ENCODE peak calls at places on chromosomes 6 and 20, in four cellular contexts. P is body of pancreas, I is right atrium auricular region, Q is PC-3. T is an unnamed sample. For H3K9me3, the result is how much of the 10 kb centered on the place peaks cover.

GRCh38 chr6:113980937-113981554 is 10.1 kb upstream of the HDAC2 start:
- DNase-seq in P (no peak), I (no peak), Q (peak), T (no peak)

GRCh38 chr6:159066479-159066878 is 21.7 kb upstream of the TAGAP start:
- DNase-seq in P (peak), I (no peak), Q (no peak), T (no peak)

GRCh38 chr6:105488521-105489212 is 85.8 kb upstream of the PREP start:
- DNase-seq in P (no peak), I (no peak), Q (no peak), T (no peak)

GRCh38 chr20:61959301-61959700 is 106.4 kb downstream of the TAF4 start:
- DNase-seq in P (no peak), I (no peak), Q (peak), T (no peak)

GRCh38 chr20:60354181-60354580 is 396.0 kb downstream of the CDH26 start:
- DNase-seq in P (no peak), I (no peak), Q (no peak), T (no peak)

GRCh38 chr20:63290677-63291472 is 2.1 kb upstream of the COL20A1 start:
- DNase-seq in P (peak), I (no peak), Q (peak), T (peak)

GRCh38 chr6:89711801-89712200 is 73.3 kb upstream of the LYRM2 start:
- DNase-seq in P (no peak), I (no peak), Q (no peak), T (no peak)

GRCh38 chr6:157645201-157645795 is 177.7 kb upstream of the SNX9 start:
- DNase-seq in P (no peak), I (no peak), Q (no peak), T (no peak)

GRCh38 chr6:1215884-1216487 is 95.9 kb upstream of the FOXQ1 start:
- DNase-seq in P (no peak), I (no peak), Q (no peak), T (no peak)

GRCh38 chr20:20799913-20800312 is 87.5 kb upstream of the RALGAPA2 start:
- DNase-seq in P (no peak), I (no peak), Q (no peak), T (no peak)

GRCh38 chr6:54222217-54222616 is 86.0 kb upstream of the TINAG start:
- DNase-seq in P (no peak), I (no peak), Q (no peak), T (no peak)

GRCh38 chr6:156776470-156776840 is 723 bp upstream of the ARID1B start:
- DNase-seq in P (peak), I (no peak), Q (peak), T (peak)

GRCh38 chr6:119224095-119224701 is 125.4 kb downstream of the MAN1A1 start:
- DNase-seq in P (no peak), I (no peak), Q (no peak), T (no peak)

GRCh38 chr6:34246563-34247391 is 2.0 kb downstream of the SMIM29 start:
- DNase-seq in P (peak), I (no peak), Q (peak), T (peak)

DNA sequence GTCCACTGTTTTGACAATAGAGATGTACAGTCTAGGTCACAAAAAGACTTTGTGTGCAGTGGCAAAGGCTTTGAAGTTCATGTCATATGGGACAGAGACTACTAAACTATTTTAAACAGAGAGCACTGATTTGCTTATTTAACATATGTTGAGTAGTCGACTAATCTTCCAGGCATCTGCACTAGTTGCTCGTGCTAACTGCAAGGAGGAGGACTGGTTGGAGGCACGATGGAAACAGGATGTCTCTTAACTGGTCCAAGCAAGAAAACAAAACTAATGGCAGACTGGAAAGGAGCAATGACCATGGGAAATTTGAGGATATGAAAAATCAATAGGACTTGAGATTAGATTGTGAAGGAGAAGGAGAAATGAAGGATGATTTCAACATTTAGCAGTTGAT is 28.5 kb upstream of the ERVFRD-1 start:
- DNase-seq in P (no peak), I (no peak), Q (no peak), T (no peak)
- H3K9me3 ChIP-seq in P (under half), I (under half), Q (under half), T (under half)

GRCh38 chr6:3789896-3790558 is 38.5 kb upstream of the PXDC1 start:
- DNase-seq in P (no peak), I (no peak), Q (no peak), T (no peak)

GRCh38 chr6:3794092-3794491 is 42.6 kb upstream of the PXDC1 start:
- DNase-seq in P (no peak), I (no peak), Q (no peak), T (no peak)

GRCh38 chr6:3789018-3789895 is 37.7 kb upstream of the PXDC1 start:
- DNase-seq in P (no peak), I (no peak), Q (peak), T (no peak)

GRCh38 chr6:3793545-3793944 is 42.0 kb upstream of the PXDC1 start:
- DNase-seq in P (no peak), I (no peak), Q (peak), T (no peak)

DNA sequence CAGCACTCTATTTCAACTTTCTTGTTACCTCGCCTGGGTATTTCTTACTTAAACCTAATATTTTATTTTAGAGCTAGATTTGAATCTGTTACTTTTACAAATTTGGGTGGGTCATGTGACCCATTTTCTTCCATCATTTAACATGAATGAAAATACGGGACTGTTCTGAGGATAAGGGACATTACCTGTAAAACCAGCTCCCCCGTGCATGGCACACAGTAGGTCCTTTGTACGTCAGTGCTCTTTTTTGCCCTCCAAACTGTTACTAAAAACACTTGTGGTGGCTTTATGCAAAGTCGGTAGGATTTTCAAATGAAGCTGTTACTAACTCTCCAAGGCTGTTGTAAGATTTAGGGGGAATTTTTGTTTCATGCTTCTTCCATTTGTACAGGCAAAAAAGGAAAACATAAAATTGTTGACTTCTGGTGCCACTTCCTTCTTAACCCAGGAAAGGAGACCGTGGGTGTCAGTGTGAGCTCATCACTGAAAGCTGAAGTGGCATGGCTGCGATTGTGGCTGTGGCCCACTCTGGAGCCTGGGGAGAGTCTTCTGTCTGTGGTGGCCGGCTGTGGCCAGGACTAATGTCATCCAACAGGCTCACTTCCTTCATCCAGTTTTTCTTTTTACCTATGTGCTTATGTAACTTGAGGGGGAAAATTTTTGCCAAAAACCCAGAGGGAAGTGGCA is 40.2 kb upstream of the PXDC1 start:
- DNase-seq in P (no peak), I (no peak), Q (no peak), T (no peak)
- H3K9me3 ChIP-seq in P (under half), I (under half), Q (under half), T (under half)

GRCh38 chr20:56579261-56579660 is 46.2 kb downstream of the FAM209B start:
- DNase-seq in P (no peak), I (no peak), Q (no peak), T (no peak)
- H3K9me3 ChIP-seq in P (under half), I (under half), Q (under half), T (under half)

DNA sequence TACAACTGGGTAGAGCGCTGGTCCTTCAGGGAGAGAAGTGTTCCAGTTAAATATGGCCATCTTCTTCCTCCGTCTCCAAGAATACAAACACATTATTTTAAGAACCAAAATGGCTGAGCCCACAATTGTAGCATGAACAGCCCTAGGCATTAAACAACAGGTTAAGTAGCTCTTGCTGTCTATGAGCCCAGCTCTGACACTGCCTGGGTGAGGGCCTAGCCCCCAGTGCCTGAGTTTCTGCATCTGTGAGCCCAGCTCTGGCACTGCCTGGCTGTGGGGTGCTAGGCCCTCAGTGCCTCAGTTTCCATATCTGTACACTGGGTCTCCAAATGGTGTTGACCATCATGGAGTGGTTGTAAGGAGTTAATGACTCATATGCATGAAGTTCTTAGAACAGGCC is 24.8 kb upstream of the DACT2 start:
- DNase-seq in P (no peak), I (no peak), Q (no peak), T (no peak)
- H3K9me3 ChIP-seq in P (under half), I (under half), Q (under half), T (under half)

T was measured in naive thymus-derived CD4-positive, alpha-beta T cell.